ENCODE peak calls at places on chromosome 13, in eight cellular contexts. G is HCT116, Y is lower leg skin, H is GM12878, V is uterus, U is stomach, O is ovary, X is IMR-90. J is an unnamed sample.
A peak's percentile ranks its signal among the peaks of the same experiment; 100 is the strongest.

GRCh38 chr13:86655561-86655960 is 856.3 kb upstream of the SLITRK6 start:
- DNase-seq in G (no peak), Y (no peak), H (no peak), V (no peak), U (no peak), O (no peak), X (no peak), J (no peak)

GRCh38 chr13:101552797-101553196 is 100.3 kb downstream of the ITGBL1 start:
- DNase-seq in G (no peak), Y (no peak), H (no peak), V (no peak), U (no peak), O (no peak), X (peak; percentile 55), J (no peak)

GRCh38 chr13:79246575-79246949 is 159.5 kb downstream of the RBM26 start:
- DNase-seq in G (no peak), Y (no peak), H (no peak), V (no peak), U (no peak), O (no peak), X (no peak), J (no peak)

GRCh38 chr13:110232146-110232545 is 74.8 kb downstream of the COL4A1 start:
- DNase-seq in G (no peak), Y (no peak), H (no peak), V (no peak), U (no peak), O (no peak), X (no peak), J (no peak)

GRCh38 chr13:54029226-54029625 is 1000.6 kb downstream of the OLFM4 start:
- DNase-seq in G (no peak), Y (no peak), H (peak; percentile 21), V (no peak), U (no peak), O (no peak), X (no peak), J (no peak)

GRCh38 chr13:75384881-75385707 is 96.9 kb downstream of the TBC1D4 start:
- DNase-seq in G (no peak), Y (no peak), H (no peak), V (no peak), U (no peak), O (no peak), X (no peak), J (no peak)

GRCh38 chr13:32409561-32410440 is 18.1 kb downstream of the N4BP2L1 start:
- DNase-seq in G (no peak), Y (no peak), H (no peak), V (peak; percentile 59), U (no peak), O (peak; percentile 76), X (peak; percentile 63), J (no peak)

GRCh38 chr13:23754506-23754905 is 134.7 kb downstream of the MIPEP start:
- DNase-seq in G (no peak), Y (no peak), H (no peak), V (no peak), U (no peak), O (peak; percentile 53), X (peak; percentile 52), J (no peak)

GRCh38 chr13:75514080-75515040 is 23.3 kb downstream of the COMMD6 start:
- DNase-seq in G (no peak), Y (no peak), H (no peak), V (no peak), U (no peak), O (no peak), X (peak; percentile 56), J (no peak)

GRCh38 chr13:95137096-95137495 is 164.2 kb downstream of the ABCC4 start:
- DNase-seq in G (no peak), Y (no peak), H (no peak), V (no peak), U (no peak), O (no peak), X (peak; percentile 42), J (no peak)

GRCh38 chr13:73593199-73593765 is 534.5 kb downstream of the KLF5 start:
- DNase-seq in G (no peak), Y (no peak), H (no peak), V (no peak), U (no peak), O (no peak), X (no peak), J (no peak)

GRCh38 chr13:113927661-113928581 is 46.0 kb downstream of the C13orf46 start:
- DNase-seq in G (no peak), Y (peak; percentile 94), H (no peak), V (peak; percentile 78), U (peak; percentile 32), O (peak; percentile 65), X (peak; percentile 99), J (no peak)

GRCh38 chr13:42063105-42063504 is 14.7 kb downstream of the DGKH start:
- DNase-seq in G (no peak), Y (no peak), H (no peak), V (no peak), U (no peak), O (no peak), X (no peak), J (no peak)

GRCh38 chr13:102317593-102317992 is 84.3 kb downstream of the FGF14 start:
- DNase-seq in G (no peak), Y (peak; percentile 80), H (no peak), V (peak; percentile 92), U (peak; percentile 26), O (peak; percentile 78), X (peak; percentile 8), J (no peak)

GRCh38 chr13:110230661-110231347 is 76.2 kb downstream of the COL4A1 start:
- DNase-seq in G (no peak), Y (no peak), H (no peak), V (no peak), U (no peak), O (no peak), X (no peak), J (no peak)

GRCh38 chr13:79522583-79522982 is 41.6 kb downstream of the NDFIP2 start:
- DNase-seq in G (no peak), Y (no peak), H (peak; percentile 69), V (no peak), U (no peak), O (no peak), X (peak; percentile 64), J (no peak)

GRCh38 chr13:25756251-25756650 is 295.6 kb downstream of the SHISA2 start:
- DNase-seq in G (no peak), Y (no peak), H (no peak), V (no peak), U (no peak), O (no peak), X (no peak), J (no peak)
- TF ChIP-seq POLR2A in G (no peak), Y (no peak), H (no peak), V (no peak), U (no peak), O (no peak), X (no peak), J (no peak)

DNA sequence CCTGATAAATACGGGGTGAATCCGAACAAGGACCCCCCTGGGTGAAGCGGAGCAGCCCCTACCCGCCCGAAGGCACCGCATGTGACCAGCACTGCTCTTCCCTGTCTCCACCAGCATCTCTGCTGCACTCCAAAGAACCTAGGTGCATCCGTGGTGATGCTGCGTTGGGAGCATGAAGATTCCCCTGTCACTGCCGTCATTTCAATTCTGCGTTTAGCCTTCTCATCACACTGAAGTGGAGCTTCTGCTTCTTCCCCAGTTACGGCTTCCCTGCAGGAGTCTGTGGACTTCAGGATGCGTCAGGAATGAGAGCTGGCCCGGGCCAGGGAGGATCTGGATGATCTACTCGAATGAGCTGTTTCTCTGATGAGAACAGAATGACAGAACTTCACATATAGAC is 47.9 kb downstream of the SPACA7 start:
- DNase-seq in G (no peak), Y (no peak), H (no peak), V (no peak), U (no peak), O (no peak), X (no peak), J (no peak)
- TF ChIP-seq POLR2A in G (no peak), Y (no peak), H (no peak), V (no peak), U (no peak), O (no peak), X (no peak), J (no peak)

GRCh38 chr13:36343766-36344165 is 2.4 kb downstream of the SPART start:
- DNase-seq in G (no peak), Y (no peak), H (no peak), V (no peak), U (no peak), O (no peak), X (no peak), J (no peak)

GRCh38 chr13:36344173-36344572 is 2.0 kb downstream of the SPART start:
- DNase-seq in G (no peak), Y (no peak), H (no peak), V (peak; percentile 62), U (no peak), O (no peak), X (peak; percentile 70), J (no peak)

GRCh38 chr13:36346222-36347083 is at the start of gene SPART:
- DNase-seq in G (no peak), Y (peak; percentile 98), H (peak; percentile 34), V (peak; percentile 96), U (peak; percentile 93), O (peak; percentile 95), X (peak; percentile 88), J (peak; percentile 57)

GRCh38 chr13:36344886-36345437 is 1.2 kb downstream of the SPART start:
- DNase-seq in G (no peak), Y (no peak), H (no peak), V (peak; percentile 29), U (no peak), O (no peak), X (no peak), J (no peak)

GRCh38 chr13:36345438-36346221 is 564 bp downstream of the SPART start:
- DNase-seq in G (no peak), Y (peak; percentile 96), H (no peak), V (peak; percentile 85), U (peak; percentile 67), O (peak; percentile 81), X (peak; percentile 92), J (peak; percentile 15)
- TF ChIP-seq POLR2A in G (no peak), Y (no peak), H (no peak), V (peak; percentile 60), U (no peak), O (peak; percentile 82), X (peak; percentile 86), J (peak; percentile 26)

DNA sequence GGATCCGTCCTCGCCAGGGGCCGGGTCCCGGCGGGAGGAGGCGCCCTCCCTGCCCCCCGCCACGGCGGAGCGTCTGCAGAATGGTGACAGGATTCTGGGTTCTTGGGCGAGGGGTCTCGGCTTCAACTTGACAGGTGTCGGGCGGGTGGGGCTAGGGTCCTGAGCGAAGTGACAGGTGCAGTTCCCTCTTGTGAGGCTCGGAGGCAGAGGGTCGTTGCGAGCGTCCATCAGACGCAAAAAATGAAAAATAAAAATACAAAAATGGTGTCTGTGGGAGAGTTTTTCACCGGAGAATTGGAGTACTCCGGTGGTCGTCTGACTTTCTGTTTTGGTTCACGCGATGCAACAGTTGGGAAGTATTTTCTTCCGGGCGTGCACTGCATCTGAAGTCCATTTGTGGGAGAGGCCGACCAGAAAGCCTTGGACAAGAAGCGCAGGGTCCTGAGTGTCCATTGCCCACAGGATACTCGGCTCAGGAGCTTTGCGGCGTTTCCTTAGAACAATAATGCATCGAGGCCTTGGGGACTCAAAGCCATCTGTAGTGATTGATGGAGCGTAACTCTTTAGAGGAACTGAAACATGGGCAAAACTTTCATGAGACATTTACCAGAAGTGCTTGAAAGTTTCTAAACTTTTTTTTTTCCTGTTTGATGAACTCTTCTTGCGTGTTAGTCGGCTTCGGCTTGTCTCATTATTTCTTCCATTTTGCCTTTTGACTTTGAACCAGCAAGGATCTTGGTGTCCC is 753 bp downstream of the RB1 start:
- DNase-seq in G (no peak), Y (peak; percentile 87), H (peak; percentile 92), V (no peak), U (peak; percentile 34), O (peak; percentile 52), X (peak; percentile 55), J (peak; percentile 11)
- TF ChIP-seq POLR2A in G (no peak), Y (no peak), H (peak; percentile 73), V (no peak), U (no peak), O (no peak), X (no peak), J (no peak)

GRCh38 chr13:44989071-44989889 is at the start of the genes GPALPP1 and NUFIP1:
- DNase-seq in G (peak; percentile 90), Y (peak; percentile 98), H (peak; percentile 64), V (peak; percentile 94), U (peak; percentile 94), O (peak; percentile 94), X (peak; percentile 95), J (peak; percentile 76)
- TF ChIP-seq POLR2A in G (peak; percentile 43), Y (no peak), H (peak; percentile 89), V (peak; percentile 44), U (no peak), O (peak; percentile 50), X (peak; percentile 86), J (peak; percentile 62)

J was measured in H54.